ENCODE peak calls at places on chromosomes 2 and 18, in seven cellular contexts. One of them, this sample, is unnamed.

GRCh38 chr2:219641390-219642063 is 14.1 kb downstream of the SLC4A3 start:
- DNase-seq in SJSA1: no peak
- DNase-seq in coronary artery: no peak
- DNase-seq in left lung: no peak
- DNase-seq in Peyer's patch: no peak
- DNase-seq in sigmoid colon: peak
- DNase-seq in fibroblast of mammary gland: no peak
- DNase-seq in this sample: no peak

GRCh38 chr2:169365093-169365483 is 2.8 kb upstream of the LRP2 start:
- DNase-seq in left lung: no peak
- DNase-seq in fibroblast of mammary gland: no peak
- DNase-seq in coronary artery: no peak
- DNase-seq in sigmoid colon: no peak
- DNase-seq in Peyer's patch: no peak
- DNase-seq in SJSA1: no peak
- DNase-seq in this sample: no peak

GRCh38 chr18:43780782-43781340 is 503.6 kb upstream of the SYT4 start:
- DNase-seq in sigmoid colon: no peak
- DNase-seq in Peyer's patch: no peak
- DNase-seq in coronary artery: no peak
- DNase-seq in left lung: no peak
- DNase-seq in SJSA1: no peak
- DNase-seq in fibroblast of mammary gland: peak
- DNase-seq in this sample: peak

GRCh38 chr2:106960633-106961205 is 74.8 kb upstream of the ST6GAL2 start:
- DNase-seq in coronary artery: no peak
- DNase-seq in fibroblast of mammary gland: no peak
- DNase-seq in left lung: no peak
- DNase-seq in sigmoid colon: no peak
- DNase-seq in SJSA1: no peak
- DNase-seq in Peyer's patch: no peak
- DNase-seq in this sample: peak

GRCh38 chr18:50944245-50944917 is 23.5 kb upstream of the ELAC1 start:
- DNase-seq in fibroblast of mammary gland: peak
- DNase-seq in left lung: no peak
- DNase-seq in SJSA1: no peak
- DNase-seq in Peyer's patch: no peak
- DNase-seq in sigmoid colon: no peak
- DNase-seq in coronary artery: no peak
- DNase-seq in this sample: no peak

GRCh38 chr2:60070166-60070565 is 483.3 kb downstream of the BCL11A start:
- DNase-seq in Peyer's patch: no peak
- DNase-seq in fibroblast of mammary gland: no peak
- DNase-seq in SJSA1: no peak
- DNase-seq in left lung: no peak
- DNase-seq in sigmoid colon: no peak
- DNase-seq in coronary artery: no peak
- DNase-seq in this sample: no peak

GRCh38 chr2:191951832-191952231 is 104.9 kb upstream of the CAVIN2 start:
- DNase-seq in Peyer's patch: no peak
- DNase-seq in sigmoid colon: peak
- DNase-seq in SJSA1: no peak
- DNase-seq in fibroblast of mammary gland: no peak
- DNase-seq in coronary artery: no peak
- DNase-seq in left lung: no peak
- DNase-seq in this sample: no peak

GRCh38 chr2:158805936-158806335 is 10.8 kb downstream of the DAPL1 start:
- DNase-seq in sigmoid colon: no peak
- DNase-seq in fibroblast of mammary gland: no peak
- DNase-seq in Peyer's patch: no peak
- DNase-seq in left lung: no peak
- DNase-seq in SJSA1: no peak
- DNase-seq in coronary artery: no peak
- DNase-seq in this sample: no peak

GRCh38 chr18:51654441-51655326 is 457.2 kb upstream of the MEX3C start:
- DNase-seq in Peyer's patch: no peak
- DNase-seq in sigmoid colon: no peak
- DNase-seq in SJSA1: no peak
- DNase-seq in fibroblast of mammary gland: no peak
- DNase-seq in coronary artery: no peak
- DNase-seq in left lung: no peak
- DNase-seq in this sample: no peak

GRCh38 chr2:85428343-85428881 is 9.9 kb downstream of the SH2D6 start:
- DNase-seq in SJSA1: no peak
- DNase-seq in left lung: no peak
- DNase-seq in sigmoid colon: no peak
- DNase-seq in Peyer's patch: no peak
- DNase-seq in coronary artery: no peak
- DNase-seq in fibroblast of mammary gland: peak
- DNase-seq in this sample: no peak

GRCh38 chr2:86825728-86826386 is 35.1 kb upstream of the CD8A start:
- DNase-seq in sigmoid colon: no peak
- DNase-seq in left lung: no peak
- DNase-seq in fibroblast of mammary gland: no peak
- DNase-seq in SJSA1: no peak
- DNase-seq in coronary artery: no peak
- DNase-seq in Peyer's patch: peak
- DNase-seq in this sample: no peak

GRCh38 chr2:168208652-168209051 is 38.7 kb downstream of the STK39 start:
- DNase-seq in fibroblast of mammary gland: no peak
- DNase-seq in left lung: no peak
- DNase-seq in coronary artery: no peak
- DNase-seq in Peyer's patch: no peak
- DNase-seq in sigmoid colon: no peak
- DNase-seq in SJSA1: no peak
- DNase-seq in this sample: no peak

GRCh38 chr2:66379473-66379872 is 55.5 kb upstream of the MEIS1 start:
- DNase-seq in sigmoid colon: no peak
- DNase-seq in fibroblast of mammary gland: no peak
- DNase-seq in coronary artery: no peak
- DNase-seq in left lung: no peak
- DNase-seq in SJSA1: no peak
- DNase-seq in Peyer's patch: no peak
- DNase-seq in this sample: no peak

GRCh38 chr18:50286391-50287027 is 983 bp downstream of the CXXC1 start:
- DNase-seq in fibroblast of mammary gland: peak
- DNase-seq in SJSA1: peak
- DNase-seq in Peyer's patch: peak
- DNase-seq in left lung: peak
- DNase-seq in coronary artery: no peak
- DNase-seq in sigmoid colon: peak
- DNase-seq in this sample: no peak

GRCh38 chr2:239540174-239540573 is 139.4 kb upstream of the HDAC4 start:
- DNase-seq in SJSA1: no peak
- DNase-seq in Peyer's patch: no peak
- DNase-seq in sigmoid colon: peak
- DNase-seq in coronary artery: no peak
- DNase-seq in fibroblast of mammary gland: no peak
- DNase-seq in left lung: no peak
- DNase-seq in this sample: no peak

GRCh38 chr18:42183746-42184145 is 228.7 kb downstream of the PIK3C3 start:
- DNase-seq in sigmoid colon: no peak
- DNase-seq in Peyer's patch: no peak
- DNase-seq in fibroblast of mammary gland: peak
- DNase-seq in left lung: no peak
- DNase-seq in coronary artery: no peak
- DNase-seq in SJSA1: peak
- DNase-seq in this sample: peak

GRCh38 chr18:67669993-67670671 is 153.6 kb upstream of the DSEL start:
- DNase-seq in sigmoid colon: no peak
- DNase-seq in coronary artery: no peak
- DNase-seq in Peyer's patch: no peak
- DNase-seq in SJSA1: no peak
- DNase-seq in left lung: no peak
- DNase-seq in fibroblast of mammary gland: peak
- DNase-seq in this sample: peak

GRCh38 chr2:171754254-171754939 is 67.1 kb downstream of the DYNC1I2 start:
- DNase-seq in left lung: no peak
- DNase-seq in sigmoid colon: no peak
- DNase-seq in Peyer's patch: no peak
- DNase-seq in fibroblast of mammary gland: no peak
- DNase-seq in coronary artery: no peak
- DNase-seq in SJSA1: no peak
- DNase-seq in this sample: no peak

GRCh38 chr2:121686218-121686617 is 37.0 kb upstream of the CLASP1 start:
- DNase-seq in Peyer's patch: no peak
- DNase-seq in fibroblast of mammary gland: no peak
- DNase-seq in sigmoid colon: peak
- DNase-seq in left lung: peak
- DNase-seq in coronary artery: no peak
- DNase-seq in SJSA1: no peak
- DNase-seq in this sample: no peak

GRCh38 chr2:121682396-121683298 is 33.4 kb upstream of the CLASP1 start:
- DNase-seq in sigmoid colon: peak
- DNase-seq in SJSA1: no peak
- DNase-seq in coronary artery: no peak
- DNase-seq in left lung: peak
- DNase-seq in fibroblast of mammary gland: no peak
- DNase-seq in Peyer's patch: no peak
- DNase-seq in this sample: no peak
- H3K4me3 ChIP-seq in sigmoid colon: no peak
- H3K4me3 ChIP-seq in SJSA1: no peak
- H3K4me3 ChIP-seq in coronary artery: no peak
- H3K4me3 ChIP-seq in left lung: no peak
- H3K4me3 ChIP-seq in fibroblast of mammary gland: no peak
- H3K4me3 ChIP-seq in Peyer's patch: no peak
- H3K4me3 ChIP-seq in this sample: no peak

DNA sequence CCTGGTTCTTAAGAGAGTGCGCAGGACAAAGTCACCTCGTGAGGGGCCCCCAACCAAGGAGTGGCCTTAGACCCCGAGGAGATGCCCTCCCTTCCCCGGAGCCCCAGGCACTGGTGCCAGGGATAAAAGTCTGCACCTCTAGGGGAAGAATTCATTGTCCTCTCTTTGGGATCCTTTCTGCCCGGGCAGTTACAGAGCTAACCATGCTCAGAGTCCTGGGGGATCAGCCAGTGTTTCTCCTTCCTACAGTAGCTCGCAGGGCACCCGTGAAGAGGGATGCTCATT is 3.0 kb upstream of the LPIN1 start:
- DNase-seq in SJSA1: no peak
- DNase-seq in left lung: no peak
- DNase-seq in coronary artery: no peak
- DNase-seq in fibroblast of mammary gland: no peak
- DNase-seq in Peyer's patch: no peak
- DNase-seq in sigmoid colon: no peak
- DNase-seq in this sample: no peak
- H3K4me3 ChIP-seq in SJSA1: no peak
- H3K4me3 ChIP-seq in left lung: no peak
- H3K4me3 ChIP-seq in coronary artery: no peak
- H3K4me3 ChIP-seq in fibroblast of mammary gland: no peak
- H3K4me3 ChIP-seq in Peyer's patch: no peak
- H3K4me3 ChIP-seq in sigmoid colon: no peak
- H3K4me3 ChIP-seq in this sample: no peak

DNA sequence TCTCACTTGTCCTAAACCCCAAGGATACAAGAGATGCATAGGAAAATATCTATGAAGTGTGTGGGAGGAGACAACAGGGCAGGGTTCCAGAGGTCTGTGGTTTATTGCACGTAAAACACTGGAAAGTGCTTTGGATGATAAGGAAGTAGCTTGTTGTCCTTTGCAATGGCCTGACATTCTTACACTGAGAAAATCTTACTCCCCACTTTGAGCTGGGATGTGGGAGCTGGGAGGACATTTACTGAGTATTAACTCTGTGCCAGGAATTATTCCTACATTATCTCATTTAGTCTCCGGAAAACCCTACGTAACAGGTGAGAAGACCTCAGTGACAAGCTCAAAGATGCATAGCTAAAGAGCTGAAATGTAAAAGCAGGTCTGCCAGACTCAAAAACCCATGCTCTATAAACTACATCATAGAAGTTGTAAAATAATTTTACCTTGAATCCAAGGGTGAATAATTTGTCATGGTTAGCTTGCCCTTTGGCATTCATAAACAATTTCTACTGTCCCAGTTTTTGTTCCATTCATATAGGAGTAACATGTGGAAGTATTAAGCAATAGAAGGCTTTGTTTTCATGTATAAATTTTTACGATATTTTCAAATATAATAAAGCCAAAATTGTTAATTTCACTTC is 9.2 kb upstream of the GALNT3 start:
- DNase-seq in left lung: no peak
- DNase-seq in fibroblast of mammary gland: peak
- DNase-seq in Peyer's patch: no peak
- DNase-seq in coronary artery: no peak
- DNase-seq in sigmoid colon: no peak
- DNase-seq in SJSA1: no peak
- DNase-seq in this sample: peak
- H3K4me3 ChIP-seq in left lung: no peak
- H3K4me3 ChIP-seq in fibroblast of mammary gland: no peak
- H3K4me3 ChIP-seq in Peyer's patch: no peak
- H3K4me3 ChIP-seq in coronary artery: no peak
- H3K4me3 ChIP-seq in sigmoid colon: no peak
- H3K4me3 ChIP-seq in SJSA1: no peak
- H3K4me3 ChIP-seq in this sample: no peak

DNA sequence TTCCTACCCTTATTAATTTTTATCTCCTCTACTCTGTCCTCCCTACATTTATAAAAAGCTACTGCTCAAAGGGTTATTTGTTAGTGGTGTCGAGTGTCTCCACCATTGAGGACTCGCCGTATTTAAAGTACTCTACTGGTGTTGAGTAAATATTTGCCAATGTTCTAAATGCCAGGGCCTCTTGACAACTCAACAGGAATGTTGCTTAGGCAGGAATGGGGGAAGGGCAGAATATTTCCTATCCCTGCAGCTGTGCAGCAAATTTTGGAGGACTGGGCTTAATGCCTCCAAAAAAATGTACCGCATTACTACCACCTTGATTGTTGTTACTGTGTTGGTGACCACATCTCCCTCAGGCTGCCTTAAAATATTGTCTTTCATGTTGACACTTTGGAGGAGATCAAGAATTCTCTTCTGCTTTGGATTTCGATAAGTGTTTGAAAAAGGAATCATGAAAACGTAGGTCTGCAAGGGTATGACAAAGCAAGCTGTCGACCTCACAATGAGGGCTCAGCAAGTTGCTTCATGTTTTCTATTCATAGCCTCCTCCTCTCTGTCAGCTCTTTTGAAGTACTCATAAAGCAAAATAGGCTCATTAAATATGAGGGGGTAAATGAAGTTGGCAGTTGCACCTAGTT is 84.3 kb downstream of the EFEMP1 start:
- DNase-seq in Peyer's patch: no peak
- DNase-seq in left lung: no peak
- DNase-seq in fibroblast of mammary gland: no peak
- DNase-seq in SJSA1: peak
- DNase-seq in coronary artery: no peak
- DNase-seq in sigmoid colon: no peak
- DNase-seq in this sample: peak
- H3K4me3 ChIP-seq in Peyer's patch: no peak
- H3K4me3 ChIP-seq in left lung: no peak
- H3K4me3 ChIP-seq in fibroblast of mammary gland: no peak
- H3K4me3 ChIP-seq in SJSA1: no peak
- H3K4me3 ChIP-seq in coronary artery: no peak
- H3K4me3 ChIP-seq in sigmoid colon: no peak
- H3K4me3 ChIP-seq in this sample: no peak

DNA sequence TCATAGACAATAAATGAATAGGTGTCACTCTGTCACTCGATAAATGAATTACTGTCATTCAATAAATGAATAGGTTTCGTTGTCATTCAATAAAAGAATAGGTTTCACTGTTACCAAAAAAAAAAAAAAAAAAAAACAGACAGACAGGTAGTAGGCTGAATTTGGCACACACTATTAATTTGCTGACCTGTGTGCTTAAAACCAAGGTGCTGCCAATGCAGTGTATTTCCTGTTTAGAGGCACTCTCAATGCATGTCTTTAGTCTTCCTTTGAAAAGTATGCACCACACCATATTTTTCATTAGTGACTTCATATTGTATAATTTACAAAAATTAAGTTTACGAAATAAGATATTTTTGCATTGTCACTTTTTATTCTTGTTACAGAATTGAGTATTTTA is 16.2 kb downstream of the ANKRD62 start:
- DNase-seq in fibroblast of mammary gland: no peak
- DNase-seq in sigmoid colon: no peak
- DNase-seq in left lung: no peak
- DNase-seq in SJSA1: no peak
- DNase-seq in Peyer's patch: no peak
- DNase-seq in coronary artery: no peak
- DNase-seq in this sample: no peak
- H3K4me3 ChIP-seq in fibroblast of mammary gland: no peak
- H3K4me3 ChIP-seq in sigmoid colon: no peak
- H3K4me3 ChIP-seq in left lung: no peak
- H3K4me3 ChIP-seq in SJSA1: no peak
- H3K4me3 ChIP-seq in Peyer's patch: no peak
- H3K4me3 ChIP-seq in coronary artery: no peak
- H3K4me3 ChIP-seq in this sample: no peak

This sample was measured in fibroblast of pulmonary artery.